ENCODE peak calls at places on chromosomes 3 and 15, in six cellular contexts. T is T-cell; Y is thyroid gland; F is NCI-H345; D is stimulated activated CD4-positive, alpha-beta T cell treated with anti-CD3 and anti-CD28 coated beads, Interleukin-4, amount 100 ng/mL, for 1 hour; P is AG04450. G is an unnamed sample.
A peak's percentile ranks its signal among the peaks of the same experiment; 100 is the strongest.

GRCh38 chr3:5442786-5443138 is 255.3 kb downstream of the EDEM1 start:
- DNase-seq in T (no peak), Y (no peak), F (no peak), D (no peak), P (no peak), G (no peak)

GRCh38 chr15:69293741-69294615 is 4.7 kb upstream of the PAQR5 start:
- DNase-seq in T (no peak), Y (no peak), F (no peak), D (no peak), P (no peak), G (no peak)

GRCh38 chr3:183244219-183244618 is 8.8 kb upstream of the B3GNT5 start:
- DNase-seq in T (no peak), Y (peak; percentile 16), F (no peak), D (no peak), P (no peak), G (no peak)

GRCh38 chr3:151960956-151961580 is 87.6 kb downstream of the SUCNR1 start:
- DNase-seq in T (no peak), Y (no peak), F (no peak), D (no peak), P (no peak), G (no peak)

GRCh38 chr15:68526269-68526668 is 52.5 kb upstream of the CORO2B start:
- DNase-seq in T (no peak), Y (no peak), F (no peak), D (no peak), P (no peak), G (no peak)

GRCh38 chr15:57861805-57862586 is 155.5 kb downstream of the POLR2M start:
- DNase-seq in T (no peak), Y (no peak), F (no peak), D (no peak), P (peak; percentile 10), G (peak; percentile 22)

GRCh38 chr3:13357074-13357473 is 63.0 kb downstream of the NUP210 start:
- DNase-seq in T (no peak), Y (no peak), F (no peak), D (no peak), P (no peak), G (no peak)

GRCh38 chr3:51949121-51949520 is 6.1 kb upstream of the GPR62 start:
- DNase-seq in T (no peak), Y (no peak), F (no peak), D (no peak), P (no peak), G (no peak)

GRCh38 chr15:65323071-65323511 is 18.6 kb downstream of the RNU5B-1 start:
- DNase-seq in T (no peak), Y (peak; percentile 96), F (peak; percentile 60), D (no peak), P (no peak), G (peak; percentile 43)

GRCh38 chr15:74651251-74651741 is 35.7 kb downstream of the CLK3 start:
- DNase-seq in T (no peak), Y (peak; percentile 80), F (peak; percentile 79), D (no peak), P (no peak), G (no peak)

GRCh38 chr15:34708422-34708821 is 46.4 kb downstream of the GJD2 start:
- DNase-seq in T (no peak), Y (no peak), F (peak; percentile 22), D (no peak), P (peak; percentile 32), G (peak; percentile 28)

GRCh38 chr3:46878796-46879436 is 1.4 kb downstream of the PTH1R start:
- DNase-seq in T (no peak), Y (no peak), F (no peak), D (no peak), P (no peak), G (peak; percentile 79)

GRCh38 chr3:52004158-52004787 is 8.6 kb upstream of the RPL29 start:
- DNase-seq in T (no peak), Y (no peak), F (no peak), D (no peak), P (no peak), G (peak; percentile 60)

GRCh38 chr15:37050345-37050744 is 50.0 kb downstream of the MEIS2 start:
- DNase-seq in T (no peak), Y (no peak), F (no peak), D (no peak), P (no peak), G (no peak)

GRCh38 chr3:46359748-46360509 is 6.0 kb downstream of the CCR2 start:
- DNase-seq in T (no peak), Y (peak; percentile 26), F (peak; percentile 95), D (no peak), P (no peak), G (no peak)

GRCh38 chr3:33372218-33373081 is 67.8 kb downstream of the UBP1 start:
- DNase-seq in T (peak; percentile 32), Y (peak; percentile 22), F (peak; percentile 21), D (peak; percentile 30), P (no peak), G (peak; percentile 54)

GRCh38 chr15:77898811-77899730 is 178.4 kb downstream of the TBC1D2B start:
- DNase-seq in T (no peak), Y (no peak), F (no peak), D (no peak), P (no peak), G (no peak)

GRCh38 chr3:140470211-140470610 is 207.7 kb upstream of the TRIM42 start:
- DNase-seq in T (no peak), Y (no peak), F (no peak), D (no peak), P (no peak), G (no peak)

GRCh38 chr3:101950985-101951733 is 101.8 kb downstream of the NFKBIZ start:
- DNase-seq in T (no peak), Y (no peak), F (no peak), D (no peak), P (no peak), G (no peak)

GRCh38 chr3:23324745-23325144 is 121.6 kb downstream of the UBE2E2 start:
- DNase-seq in T (no peak), Y (no peak), F (no peak), D (no peak), P (peak; percentile 8), G (peak; percentile 22)

GRCh38 chr15:74318376-74319137 is 48.9 kb downstream of the CYP11A1 start:
- DNase-seq in T (no peak), Y (no peak), F (peak; percentile 64), D (no peak), P (no peak), G (no peak)

GRCh38 chr3:13544293-13544831 is 4.6 kb upstream of the FBLN2 start:
- DNase-seq in T (peak; percentile 63), Y (no peak), F (no peak), D (peak; percentile 33), P (no peak), G (peak; percentile 51)

GRCh38 chr3:134232146-134232545 is 18.5 kb downstream of the RYK start:
- DNase-seq in T (no peak), Y (no peak), F (no peak), D (no peak), P (no peak), G (no peak)

GRCh38 chr3:54042259-54042823 is 80.0 kb upstream of the CACNA2D3 start:
- DNase-seq in T (no peak), Y (no peak), F (no peak), D (no peak), P (no peak), G (no peak)

GRCh38 chr15:86021281-86022264 is 58.1 kb upstream of the AGBL1 start:
- DNase-seq in T (no peak), Y (no peak), F (no peak), D (no peak), P (no peak), G (peak; percentile 48)

GRCh38 chr15:41429003-41429890 is 12.4 kb downstream of the RTF1 start:
- DNase-seq in T (no peak), Y (no peak), F (no peak), D (no peak), P (no peak), G (no peak)

GRCh38 chr3:127712881-127713771 is 40.4 kb downstream of the ABTB1 start:
- DNase-seq in T (no peak), Y (no peak), F (peak; percentile 17), D (no peak), P (no peak), G (no peak)

GRCh38 chr3:144031938-144032337 is 60.3 kb downstream of the DIPK2A start:
- DNase-seq in T (no peak), Y (peak; percentile 78), F (no peak), D (no peak), P (no peak), G (no peak)

GRCh38 chr3:125437631-125438435 is 62.7 kb upstream of the ZNF148 start:
- DNase-seq in T (peak; percentile 57), Y (peak; percentile 61), F (no peak), D (peak; percentile 62), P (no peak), G (peak; percentile 51)

GRCh38 chr3:12644297-12644937 is 19.5 kb downstream of the RAF1 start:
- DNase-seq in T (no peak), Y (no peak), F (no peak), D (no peak), P (no peak), G (no peak)

GRCh38 chr3:196599734-196600128 is 31.3 kb downstream of the FBXO45 start:
- DNase-seq in T (no peak), Y (no peak), F (no peak), D (no peak), P (no peak), G (no peak)

GRCh38 chr3:72177075-72178050 is 392.4 kb upstream of the PROK2 start:
- DNase-seq in T (no peak), Y (no peak), F (no peak), D (peak; percentile 4), P (no peak), G (no peak)

GRCh38 chr3:53703630-53704362 is 142.4 kb downstream of the CHDH start:
- DNase-seq in T (no peak), Y (no peak), F (no peak), D (no peak), P (no peak), G (no peak)

GRCh38 chr3:47283596-47284364 is 1.0 kb downstream of the KLHL18 start:
- DNase-seq in T (no peak), Y (no peak), F (peak; percentile 12), D (peak; percentile 10), P (no peak), G (no peak)

G was measured in HTR-8/SVneo.